ENCODE peak calls at places on chromosomes 12 and 14, in nine cellular contexts. One of them, this sample, is unnamed.
A peak's percentile ranks its signal among the peaks of the same experiment; 100 is the strongest.

GRCh38 chr12:53224268-53224896 is 7.6 kb downstream of the RARG start:
- DNase-seq in AG10803: no peak
- DNase-seq in mammary epithelial cell: peak; percentile 67
- DNase-seq in stomach: no peak
- DNase-seq in lower lobe of right lung: peak; percentile 54
- DNase-seq in spleen: peak; percentile 61
- DNase-seq in left ventricle myocardium inferior: no peak
- DNase-seq in astrocyte of the spinal cord: no peak
- DNase-seq in cardiac muscle cell: peak; percentile 49
- DNase-seq in this sample: no peak

GRCh38 chr14:98932436-98933325 is 339.3 kb downstream of the BCL11B start:
- DNase-seq in astrocyte of the spinal cord: no peak
- DNase-seq in cardiac muscle cell: no peak
- DNase-seq in lower lobe of right lung: no peak
- DNase-seq in left ventricle myocardium inferior: no peak
- DNase-seq in mammary epithelial cell: no peak
- DNase-seq in AG10803: no peak
- DNase-seq in spleen: peak; percentile 28
- DNase-seq in stomach: no peak
- DNase-seq in this sample: no peak

GRCh38 chr14:105176513-105176912 is 4.6 kb downstream of the NUDT14 start:
- DNase-seq in AG10803: no peak
- DNase-seq in cardiac muscle cell: no peak
- DNase-seq in stomach: no peak
- DNase-seq in lower lobe of right lung: no peak
- DNase-seq in spleen: no peak
- DNase-seq in left ventricle myocardium inferior: no peak
- DNase-seq in mammary epithelial cell: no peak
- DNase-seq in astrocyte of the spinal cord: no peak
- DNase-seq in this sample: no peak

GRCh38 chr14:64303471-64303917 is 9.3 kb upstream of the ESR2 start:
- DNase-seq in mammary epithelial cell: peak; percentile 65
- DNase-seq in spleen: no peak
- DNase-seq in lower lobe of right lung: no peak
- DNase-seq in AG10803: peak; percentile 60
- DNase-seq in cardiac muscle cell: peak; percentile 76
- DNase-seq in stomach: no peak
- DNase-seq in astrocyte of the spinal cord: peak; percentile 71
- DNase-seq in left ventricle myocardium inferior: no peak
- DNase-seq in this sample: no peak

GRCh38 chr14:51595831-51596472 is 55.8 kb upstream of the FRMD6 start:
- DNase-seq in stomach: no peak
- DNase-seq in lower lobe of right lung: no peak
- DNase-seq in mammary epithelial cell: no peak
- DNase-seq in spleen: no peak
- DNase-seq in astrocyte of the spinal cord: no peak
- DNase-seq in left ventricle myocardium inferior: no peak
- DNase-seq in cardiac muscle cell: no peak
- DNase-seq in AG10803: peak; percentile 68
- DNase-seq in this sample: no peak

GRCh38 chr12:17866802-17867201 is 223.2 kb downstream of the RERGL start:
- DNase-seq in left ventricle myocardium inferior: no peak
- DNase-seq in spleen: no peak
- DNase-seq in astrocyte of the spinal cord: no peak
- DNase-seq in cardiac muscle cell: no peak
- DNase-seq in mammary epithelial cell: no peak
- DNase-seq in stomach: no peak
- DNase-seq in lower lobe of right lung: no peak
- DNase-seq in AG10803: no peak
- DNase-seq in this sample: no peak

GRCh38 chr12:108193922-108194321 is 64.8 kb downstream of the WSCD2 start:
- DNase-seq in stomach: no peak
- DNase-seq in astrocyte of the spinal cord: no peak
- DNase-seq in left ventricle myocardium inferior: no peak
- DNase-seq in spleen: no peak
- DNase-seq in lower lobe of right lung: no peak
- DNase-seq in mammary epithelial cell: no peak
- DNase-seq in cardiac muscle cell: peak; percentile 71
- DNase-seq in AG10803: peak; percentile 17
- DNase-seq in this sample: no peak

GRCh38 chr14:37901978-37902377 is 305.7 kb upstream of the SSTR1 start:
- DNase-seq in astrocyte of the spinal cord: no peak
- DNase-seq in mammary epithelial cell: no peak
- DNase-seq in cardiac muscle cell: no peak
- DNase-seq in lower lobe of right lung: no peak
- DNase-seq in stomach: no peak
- DNase-seq in AG10803: peak; percentile 85
- DNase-seq in spleen: no peak
- DNase-seq in left ventricle myocardium inferior: peak; percentile 44
- DNase-seq in this sample: no peak

GRCh38 chr12:95607642-95608041 is 56.4 kb upstream of the USP44 start:
- DNase-seq in spleen: no peak
- DNase-seq in left ventricle myocardium inferior: no peak
- DNase-seq in AG10803: no peak
- DNase-seq in mammary epithelial cell: no peak
- DNase-seq in astrocyte of the spinal cord: no peak
- DNase-seq in lower lobe of right lung: no peak
- DNase-seq in cardiac muscle cell: no peak
- DNase-seq in stomach: no peak
- DNase-seq in this sample: no peak

GRCh38 chr12:5589055-5589454 is 157.1 kb downstream of the NTF3 start:
- DNase-seq in mammary epithelial cell: no peak
- DNase-seq in stomach: no peak
- DNase-seq in spleen: no peak
- DNase-seq in AG10803: no peak
- DNase-seq in cardiac muscle cell: no peak
- DNase-seq in left ventricle myocardium inferior: no peak
- DNase-seq in astrocyte of the spinal cord: no peak
- DNase-seq in lower lobe of right lung: no peak
- DNase-seq in this sample: no peak

GRCh38 chr14:32318087-32318486 is 11.0 kb upstream of the AKAP6 start:
- DNase-seq in left ventricle myocardium inferior: no peak
- DNase-seq in cardiac muscle cell: no peak
- DNase-seq in mammary epithelial cell: no peak
- DNase-seq in lower lobe of right lung: no peak
- DNase-seq in spleen: no peak
- DNase-seq in astrocyte of the spinal cord: no peak
- DNase-seq in stomach: no peak
- DNase-seq in AG10803: no peak
- DNase-seq in this sample: no peak

GRCh38 chr12:10163084-10163483 is 8.8 kb downstream of the OLR1 start:
- DNase-seq in stomach: no peak
- DNase-seq in astrocyte of the spinal cord: no peak
- DNase-seq in cardiac muscle cell: no peak
- DNase-seq in left ventricle myocardium inferior: no peak
- DNase-seq in AG10803: no peak
- DNase-seq in spleen: no peak
- DNase-seq in mammary epithelial cell: no peak
- DNase-seq in lower lobe of right lung: no peak
- DNase-seq in this sample: no peak

GRCh38 chr12:32780111-32780510 is 24.4 kb upstream of the YARS2 start:
- DNase-seq in cardiac muscle cell: no peak
- DNase-seq in spleen: no peak
- DNase-seq in lower lobe of right lung: no peak
- DNase-seq in AG10803: no peak
- DNase-seq in mammary epithelial cell: no peak
- DNase-seq in left ventricle myocardium inferior: no peak
- DNase-seq in astrocyte of the spinal cord: peak; percentile 3
- DNase-seq in stomach: no peak
- DNase-seq in this sample: no peak

GRCh38 chr14:52769889-52770288 is 21.5 kb downstream of the GNPNAT1 start:
- DNase-seq in lower lobe of right lung: no peak
- DNase-seq in cardiac muscle cell: no peak
- DNase-seq in AG10803: no peak
- DNase-seq in astrocyte of the spinal cord: no peak
- DNase-seq in left ventricle myocardium inferior: no peak
- DNase-seq in spleen: no peak
- DNase-seq in stomach: no peak
- DNase-seq in mammary epithelial cell: peak; percentile 12
- DNase-seq in this sample: no peak

GRCh38 chr12:52714887-52715281 is 11.6 kb upstream of the KRT77 start:
- DNase-seq in lower lobe of right lung: no peak
- DNase-seq in astrocyte of the spinal cord: no peak
- DNase-seq in stomach: no peak
- DNase-seq in mammary epithelial cell: no peak
- DNase-seq in cardiac muscle cell: no peak
- DNase-seq in spleen: no peak
- DNase-seq in AG10803: no peak
- DNase-seq in left ventricle myocardium inferior: no peak
- DNase-seq in this sample: no peak

GRCh38 chr14:102893452-102893851 is 29.0 kb upstream of the AMN start:
- DNase-seq in cardiac muscle cell: no peak
- DNase-seq in stomach: peak; percentile 36
- DNase-seq in left ventricle myocardium inferior: peak; percentile 32
- DNase-seq in spleen: no peak
- DNase-seq in astrocyte of the spinal cord: peak; percentile 87
- DNase-seq in AG10803: peak; percentile 98
- DNase-seq in lower lobe of right lung: no peak
- DNase-seq in mammary epithelial cell: no peak
- DNase-seq in this sample: no peak

GRCh38 chr14:104117341-104118005 is 20.9 kb upstream of the KIF26A start:
- DNase-seq in astrocyte of the spinal cord: no peak
- DNase-seq in AG10803: no peak
- DNase-seq in spleen: peak; percentile 63
- DNase-seq in cardiac muscle cell: no peak
- DNase-seq in stomach: peak; percentile 35
- DNase-seq in mammary epithelial cell: no peak
- DNase-seq in lower lobe of right lung: peak; percentile 54
- DNase-seq in left ventricle myocardium inferior: no peak
- DNase-seq in this sample: peak; percentile 40

GRCh38 chr12:128069359-128069997 is 197.5 kb upstream of the TMEM132C start:
- DNase-seq in stomach: no peak
- DNase-seq in left ventricle myocardium inferior: no peak
- DNase-seq in astrocyte of the spinal cord: peak; percentile 68
- DNase-seq in mammary epithelial cell: peak; percentile 45
- DNase-seq in cardiac muscle cell: peak; percentile 75
- DNase-seq in AG10803: peak; percentile 75
- DNase-seq in lower lobe of right lung: no peak
- DNase-seq in spleen: no peak
- DNase-seq in this sample: no peak

GRCh38 chr14:99531221-99532096 is 50.2 kb downstream of the CCNK start:
- DNase-seq in lower lobe of right lung: no peak
- DNase-seq in AG10803: peak; percentile 77
- DNase-seq in spleen: no peak
- DNase-seq in mammary epithelial cell: no peak
- DNase-seq in astrocyte of the spinal cord: peak; percentile 89
- DNase-seq in cardiac muscle cell: no peak
- DNase-seq in stomach: no peak
- DNase-seq in left ventricle myocardium inferior: no peak
- DNase-seq in this sample: no peak

DNA sequence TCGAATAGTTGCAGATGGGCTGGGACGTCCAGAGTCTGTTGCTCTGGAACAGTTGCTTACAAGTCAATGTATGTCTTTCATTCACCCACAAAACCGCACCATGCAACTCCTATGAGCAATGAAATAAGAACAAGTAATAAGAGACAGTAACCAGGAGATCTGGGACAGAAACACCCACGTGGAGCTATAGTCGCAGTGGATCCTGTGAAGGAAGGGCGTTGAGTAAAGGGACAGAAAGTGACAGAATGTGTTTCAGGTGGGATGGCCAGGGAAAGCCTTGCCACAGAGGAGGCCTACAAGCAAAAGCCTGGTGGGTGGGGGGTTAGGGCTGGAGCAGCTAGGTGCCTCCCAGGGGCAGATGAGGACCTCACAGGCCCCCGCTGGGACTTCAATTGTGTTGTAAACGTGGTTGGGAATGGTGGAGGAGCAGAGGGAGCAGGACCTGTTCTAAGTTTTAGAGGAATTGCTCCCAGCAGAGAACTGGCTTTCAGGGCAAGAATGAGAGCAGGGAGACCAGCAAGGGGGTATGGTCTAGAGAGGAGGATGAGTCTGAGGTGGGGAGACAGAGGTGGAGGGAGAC is 86.7 kb upstream of the FZD10 start:
- DNase-seq in spleen: no peak
- DNase-seq in lower lobe of right lung: no peak
- DNase-seq in mammary epithelial cell: no peak
- DNase-seq in AG10803: no peak
- DNase-seq in cardiac muscle cell: no peak
- DNase-seq in astrocyte of the spinal cord: no peak
- DNase-seq in stomach: no peak
- DNase-seq in left ventricle myocardium inferior: no peak
- DNase-seq in this sample: no peak
- TF ChIP-seq CTCF in spleen: no peak
- TF ChIP-seq CTCF in lower lobe of right lung: no peak
- TF ChIP-seq CTCF in mammary epithelial cell: no peak
- TF ChIP-seq CTCF in AG10803: no peak
- TF ChIP-seq CTCF in cardiac muscle cell: no peak
- TF ChIP-seq CTCF in astrocyte of the spinal cord: no peak
- TF ChIP-seq CTCF in stomach: no peak
- TF ChIP-seq CTCF in left ventricle myocardium inferior: no peak
- TF ChIP-seq CTCF in this sample: no peak

DNA sequence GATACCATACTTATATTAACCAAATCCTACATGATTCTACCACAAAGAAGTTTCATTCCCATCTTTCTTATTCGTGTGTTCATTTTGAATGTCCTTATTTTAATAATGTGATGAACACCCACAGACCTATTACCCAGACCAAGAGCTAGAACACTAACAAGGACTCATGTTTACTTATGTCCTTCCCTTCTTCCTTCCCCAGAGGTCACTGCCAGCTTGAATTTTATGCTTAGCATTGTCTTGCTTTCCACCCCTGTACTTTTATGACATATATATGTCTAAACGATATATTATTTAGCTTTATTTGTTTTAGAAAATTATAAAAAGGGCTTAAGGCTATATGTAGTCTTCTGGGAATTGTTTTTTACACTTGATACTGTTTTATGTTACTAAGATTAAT is 238.6 kb downstream of the LRIG3 start:
- DNase-seq in astrocyte of the spinal cord: no peak
- DNase-seq in spleen: no peak
- DNase-seq in lower lobe of right lung: no peak
- DNase-seq in AG10803: no peak
- DNase-seq in cardiac muscle cell: no peak
- DNase-seq in mammary epithelial cell: no peak
- DNase-seq in stomach: no peak
- DNase-seq in left ventricle myocardium inferior: no peak
- DNase-seq in this sample: no peak
- TF ChIP-seq CTCF in astrocyte of the spinal cord: no peak
- TF ChIP-seq CTCF in spleen: no peak
- TF ChIP-seq CTCF in lower lobe of right lung: no peak
- TF ChIP-seq CTCF in AG10803: no peak
- TF ChIP-seq CTCF in cardiac muscle cell: no peak
- TF ChIP-seq CTCF in mammary epithelial cell: no peak
- TF ChIP-seq CTCF in stomach: no peak
- TF ChIP-seq CTCF in left ventricle myocardium inferior: no peak
- TF ChIP-seq CTCF in this sample: no peak

GRCh38 chr12:94603434-94604068 is 46.8 kb downstream of the TMCC3 start:
- DNase-seq in lower lobe of right lung: peak; percentile 58
- DNase-seq in astrocyte of the spinal cord: no peak
- DNase-seq in left ventricle myocardium inferior: no peak
- DNase-seq in AG10803: no peak
- DNase-seq in cardiac muscle cell: peak; percentile 37
- DNase-seq in stomach: peak; percentile 76
- DNase-seq in spleen: peak; percentile 83
- DNase-seq in mammary epithelial cell: no peak
- DNase-seq in this sample: no peak
- TF ChIP-seq CTCF in lower lobe of right lung: peak; percentile 59
- TF ChIP-seq CTCF in astrocyte of the spinal cord: peak; percentile 61
- TF ChIP-seq CTCF in left ventricle myocardium inferior: peak; percentile 74
- TF ChIP-seq CTCF in AG10803: peak; percentile 69
- TF ChIP-seq CTCF in cardiac muscle cell: peak; percentile 66
- TF ChIP-seq CTCF in stomach: peak; percentile 68
- TF ChIP-seq CTCF in spleen: peak; percentile 31
- TF ChIP-seq CTCF in mammary epithelial cell: peak; percentile 83
- TF ChIP-seq CTCF in this sample: peak; percentile 82

GRCh38 chr14:33839193-33840076 is 111.4 kb downstream of the EGLN3 start:
- DNase-seq in cardiac muscle cell: peak; percentile 81
- DNase-seq in AG10803: peak; percentile 43
- DNase-seq in astrocyte of the spinal cord: peak; percentile 52
- DNase-seq in stomach: peak; percentile 54
- DNase-seq in left ventricle myocardium inferior: no peak
- DNase-seq in mammary epithelial cell: peak; percentile 24
- DNase-seq in spleen: peak; percentile 71
- DNase-seq in lower lobe of right lung: peak; percentile 45
- DNase-seq in this sample: no peak
- TF ChIP-seq CTCF in cardiac muscle cell: peak; percentile 84
- TF ChIP-seq CTCF in AG10803: peak; percentile 77
- TF ChIP-seq CTCF in astrocyte of the spinal cord: peak; percentile 81
- TF ChIP-seq CTCF in stomach: peak; percentile 80
- TF ChIP-seq CTCF in left ventricle myocardium inferior: peak; percentile 87
- TF ChIP-seq CTCF in mammary epithelial cell: peak; percentile 90
- TF ChIP-seq CTCF in spleen: peak; percentile 60
- TF ChIP-seq CTCF in lower lobe of right lung: peak; percentile 85
- TF ChIP-seq CTCF in this sample: peak; percentile 85

This sample was measured in CD14-positive monocyte.